ENCODE peak calls at places on chromosomes 3 and 15, in four cellular contexts. Q is mesendoderm, G is IMR-90, H is H1. V is an unnamed sample.

GRCh38 chr3:141011511-141012262 is 39.5 kb upstream of the SPSB4 start:
- DNase-seq in H (peak; percentile 98), Q (peak; percentile 86), G (peak; percentile 44), V (peak; percentile 88)

GRCh38 chr3:52099006-52099405 is 42.6 kb upstream of the DUSP7 start:
- DNase-seq in Q (no peak), H (no peak), G (no peak), V (no peak)

GRCh38 chr3:76864375-76864774 is 175.5 kb upstream of the ROBO2 start:
- DNase-seq in G (no peak), Q (no peak), H (no peak), V (no peak)

GRCh38 chr3:48989796-48990635 is at the start of gene P4HTM:
- DNase-seq in G (peak; percentile 93), H (peak; percentile 84), Q (peak; percentile 93), V (peak; percentile 89)

GRCh38 chr3:119579366-119580147 is at the start of gene ADPRH:
- DNase-seq in G (peak; percentile 17), H (peak; percentile 88), Q (peak; percentile 88), V (peak; percentile 82)

GRCh38 chr3:32226875-32227500 is 11.5 kb upstream of the CMTM8 start:
- DNase-seq in G (peak; percentile 30), Q (no peak), H (no peak), V (no peak)

GRCh38 chr3:181417748-181418147 is 294.0 kb upstream of the SOX2 start:
- DNase-seq in G (no peak), H (no peak), Q (peak; percentile 22), V (no peak)

GRCh38 chr3:62318752-62319569 is 54.4 kb downstream of the FEZF2 start:
- DNase-seq in Q (peak; percentile 93), G (peak; percentile 79), H (peak; percentile 88), V (peak; percentile 90)

GRCh38 chr15:33581032-33581431 is 270.3 kb downstream of the RYR3 start:
- DNase-seq in G (peak; percentile 13), H (no peak), Q (peak; percentile 76), V (no peak)

GRCh38 chr15:99085413-99086326 is 19.2 kb upstream of the SYNM start:
- DNase-seq in G (peak; percentile 91), H (no peak), Q (no peak), V (no peak)

GRCh38 chr15:27692438-27692837 is 406.7 kb downstream of the OCA2 start:
- DNase-seq in H (no peak), Q (no peak), G (no peak), V (no peak)

GRCh38 chr3:195876297-195877031 is 31.9 kb downstream of the TNK2 start:
- DNase-seq in G (no peak), H (no peak), Q (no peak), V (no peak)

GRCh38 chr15:81914333-81914732 is 131.5 kb downstream of the MEX3B start:
- DNase-seq in Q (no peak), G (no peak), H (no peak), V (no peak)

GRCh38 chr3:186275436-186275835 is 86.6 kb downstream of the DGKG start:
- DNase-seq in G (no peak), H (no peak), Q (no peak), V (no peak)
- H3K56ac ChIP-seq in G (no peak overlapping the region), H (no peak overlapping the region), Q (no peak overlapping the region), V (no peak overlapping the region)

GRCh38 chr3:183594636-183595035 is 39.1 kb upstream of the KLHL6 start:
- DNase-seq in H (no peak), G (no peak), Q (no peak), V (no peak)
- H3K56ac ChIP-seq in H (no peak overlapping the region), G (no peak overlapping the region), Q (no peak overlapping the region), V (no peak overlapping the region)

GRCh38 chr15:65885668-65886218 is 16.5 kb downstream of the RAB11A start:
- DNase-seq in G (no peak), H (no peak), Q (no peak), V (no peak)

GRCh38 chr15:65883571-65883970 is 14.3 kb downstream of the RAB11A start:
- DNase-seq in Q (no peak), H (no peak), G (no peak), V (no peak)

GRCh38 chr15:65887565-65887964 is 18.3 kb downstream of the RAB11A start:
- DNase-seq in G (no peak), Q (no peak), H (no peak), V (no peak)

GRCh38 chr15:65881766-65882434 is 12.6 kb downstream of the RAB11A start:
- DNase-seq in H (no peak), Q (no peak), G (no peak), V (no peak)

DNA sequence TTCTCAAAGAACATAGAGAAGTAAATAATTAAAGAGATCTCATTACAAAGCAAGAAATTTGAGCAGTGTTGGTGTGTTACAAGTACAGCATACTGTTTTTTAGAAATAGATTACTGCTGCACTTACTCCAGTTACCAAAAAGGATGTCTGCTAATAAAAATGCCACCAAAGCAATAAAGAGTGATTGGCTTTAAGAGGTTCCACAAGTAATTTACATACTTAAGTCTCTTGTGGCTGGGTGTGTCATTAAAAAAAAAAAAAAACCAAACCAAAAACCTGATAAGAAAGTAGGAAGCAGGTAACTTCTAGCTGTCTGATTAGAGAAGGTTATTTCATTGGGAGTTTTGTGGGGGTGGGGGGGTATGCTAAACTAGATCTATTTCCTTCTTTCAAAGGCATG is 15.2 kb downstream of the RAB11A start:
- DNase-seq in Q (no peak), H (no peak), G (no peak), V (no peak)
- H3K56ac ChIP-seq in Q (no peak overlapping the region), H (no peak overlapping the region), G (no peak overlapping the region), V (no peak overlapping the region)

GRCh38 chr3:191119415-191120295 is 79.4 kb upstream of the OSTN start:
- DNase-seq in H (no peak), G (no peak), Q (no peak), V (no peak)
- H3K56ac ChIP-seq in H (no peak overlapping the region), G (no peak overlapping the region), Q (no peak overlapping the region), V (no peak overlapping the region)

GRCh38 chr3:7241584-7242302 is 380.8 kb downstream of the GRM7 start:
- DNase-seq in H (no peak), G (no peak), Q (peak; percentile 56), V (no peak)

GRCh38 chr3:7238565-7239295 is 377.8 kb downstream of the GRM7 start:
- DNase-seq in H (no peak), Q (no peak), G (no peak), V (no peak)

GRCh38 chr3:7242303-7242635 is 381.4 kb downstream of the GRM7 start:
- DNase-seq in G (no peak), H (no peak), Q (no peak), V (no peak)
- H3K56ac ChIP-seq in G (no peak overlapping the region), H (no peak overlapping the region), Q (no peak overlapping the region), V (no peak overlapping the region)

GRCh38 chr15:80526556-80527340 is 122.6 kb downstream of the ARNT2 start:
- DNase-seq in H (no peak), G (peak; percentile 84), Q (no peak), V (no peak)
- H3K56ac ChIP-seq in H (no peak overlapping the region), G (no peak overlapping the region), Q (no peak overlapping the region), V (no peak overlapping the region)

GRCh38 chr15:40990789-40991188 is 37.5 kb downstream of the CHAC1 start:
- DNase-seq in H (no peak), G (no peak), Q (no peak), V (no peak)
- H3K56ac ChIP-seq in H (no peak overlapping the region), G (peak overlapping the region; percentile 16), Q (no peak overlapping the region), V (no peak overlapping the region)

GRCh38 chr3:147141516-147141915 is 264.8 kb downstream of the ZIC4 start:
- DNase-seq in G (no peak), H (no peak), Q (no peak), V (no peak)
- H3K56ac ChIP-seq in G (no peak overlapping the region), H (no peak overlapping the region), Q (no peak overlapping the region), V (no peak overlapping the region)

V was measured in H9.